ENCODE peak calls at places on chromosomes 13 and 19, in seven cellular contexts. One of them, this sample, is unnamed.

GRCh38 chr13:92677571-92677970 is 549.0 kb upstream of the GPC6 start:
- DNase-seq in spleen: no peak
- DNase-seq in fibroblast of mammary gland: no peak
- DNase-seq in OCI-LY7: no peak
- DNase-seq in uterus: no peak
- DNase-seq in esophagus muscularis mucosa: no peak
- DNase-seq in HepG2: no peak
- DNase-seq in this sample: no peak

GRCh38 chr19:44603201-44603945 is 10.0 kb upstream of the IGSF23 start:
- DNase-seq in spleen: no peak
- DNase-seq in fibroblast of mammary gland: peak
- DNase-seq in OCI-LY7: no peak
- DNase-seq in uterus: no peak
- DNase-seq in esophagus muscularis mucosa: no peak
- DNase-seq in HepG2: no peak
- DNase-seq in this sample: no peak

GRCh38 chr19:17872251-17873001 is 681 bp downstream of the SLC5A5 start:
- DNase-seq in spleen: peak
- DNase-seq in fibroblast of mammary gland: no peak
- DNase-seq in OCI-LY7: no peak
- DNase-seq in uterus: no peak
- DNase-seq in esophagus muscularis mucosa: no peak
- DNase-seq in HepG2: no peak
- DNase-seq in this sample: no peak

GRCh38 chr13:77262198-77262597 is 64.7 kb downstream of the MYCBP2 start:
- DNase-seq in spleen: no peak
- DNase-seq in fibroblast of mammary gland: no peak
- DNase-seq in OCI-LY7: no peak
- DNase-seq in uterus: no peak
- DNase-seq in esophagus muscularis mucosa: no peak
- DNase-seq in HepG2: no peak
- DNase-seq in this sample: no peak

GRCh38 chr19:11324079-11324661 is 15.3 kb downstream of the RAB3D start:
- DNase-seq in spleen: peak
- DNase-seq in fibroblast of mammary gland: peak
- DNase-seq in OCI-LY7: peak
- DNase-seq in uterus: peak
- DNase-seq in esophagus muscularis mucosa: no peak
- DNase-seq in HepG2: peak
- DNase-seq in this sample: peak

GRCh38 chr19:46495789-46496099 is at the start of gene PNMA8B:
- DNase-seq in spleen: peak
- DNase-seq in fibroblast of mammary gland: no peak
- DNase-seq in OCI-LY7: peak
- DNase-seq in uterus: peak
- DNase-seq in esophagus muscularis mucosa: no peak
- DNase-seq in HepG2: no peak
- DNase-seq in this sample: peak

GRCh38 chr19:5141278-5141925 is 172.5 kb downstream of the KDM4B start:
- DNase-seq in spleen: peak
- DNase-seq in fibroblast of mammary gland: peak
- DNase-seq in OCI-LY7: no peak
- DNase-seq in uterus: no peak
- DNase-seq in esophagus muscularis mucosa: no peak
- DNase-seq in HepG2: no peak
- DNase-seq in this sample: no peak

GRCh38 chr19:5676105-5676671 is 4.1 kb downstream of the MICOS13 start:
- DNase-seq in spleen: no peak
- DNase-seq in fibroblast of mammary gland: no peak
- DNase-seq in OCI-LY7: no peak
- DNase-seq in uterus: no peak
- DNase-seq in esophagus muscularis mucosa: no peak
- DNase-seq in HepG2: no peak
- DNase-seq in this sample: no peak

GRCh38 chr19:55623130-55623868 is 1.1 kb downstream of the ZNF784 start:
- DNase-seq in spleen: no peak
- DNase-seq in fibroblast of mammary gland: no peak
- DNase-seq in OCI-LY7: no peak
- DNase-seq in uterus: no peak
- DNase-seq in esophagus muscularis mucosa: no peak
- DNase-seq in HepG2: no peak
- DNase-seq in this sample: no peak

GRCh38 chr13:27014406-27015359 is 156.9 kb downstream of the USP12 start:
- DNase-seq in spleen: no peak
- DNase-seq in fibroblast of mammary gland: no peak
- DNase-seq in OCI-LY7: no peak
- DNase-seq in uterus: no peak
- DNase-seq in esophagus muscularis mucosa: no peak
- DNase-seq in HepG2: no peak
- DNase-seq in this sample: peak

GRCh38 chr13:64276232-64276631 is 2860.6 kb upstream of the PCDH20 start:
- DNase-seq in spleen: no peak
- DNase-seq in fibroblast of mammary gland: no peak
- DNase-seq in OCI-LY7: no peak
- DNase-seq in uterus: no peak
- DNase-seq in esophagus muscularis mucosa: no peak
- DNase-seq in HepG2: no peak
- DNase-seq in this sample: no peak

GRCh38 chr13:95650691-95651090 is 6.2 kb upstream of the DZIP1 start:
- DNase-seq in spleen: no peak
- DNase-seq in fibroblast of mammary gland: no peak
- DNase-seq in OCI-LY7: no peak
- DNase-seq in uterus: no peak
- DNase-seq in esophagus muscularis mucosa: no peak
- DNase-seq in HepG2: no peak
- DNase-seq in this sample: no peak

GRCh38 chr19:15115080-15115479 is 7.9 kb downstream of the SYDE1 start:
- DNase-seq in spleen: no peak
- DNase-seq in fibroblast of mammary gland: peak
- DNase-seq in OCI-LY7: no peak
- DNase-seq in uterus: peak
- DNase-seq in esophagus muscularis mucosa: no peak
- DNase-seq in HepG2: no peak
- DNase-seq in this sample: no peak

GRCh38 chr13:75541961-75542360 is 4.3 kb upstream of the COMMD6 start:
- DNase-seq in spleen: no peak
- DNase-seq in fibroblast of mammary gland: no peak
- DNase-seq in OCI-LY7: no peak
- DNase-seq in uterus: no peak
- DNase-seq in esophagus muscularis mucosa: no peak
- DNase-seq in HepG2: no peak
- DNase-seq in this sample: no peak

GRCh38 chr13:75533866-75534265 is 3.8 kb downstream of the COMMD6 start:
- DNase-seq in spleen: no peak
- DNase-seq in fibroblast of mammary gland: no peak
- DNase-seq in OCI-LY7: no peak
- DNase-seq in uterus: no peak
- DNase-seq in esophagus muscularis mucosa: no peak
- DNase-seq in HepG2: no peak
- DNase-seq in this sample: no peak

GRCh38 chr13:75541287-75541686 is 3.6 kb upstream of the COMMD6 start:
- DNase-seq in spleen: no peak
- DNase-seq in fibroblast of mammary gland: peak
- DNase-seq in OCI-LY7: no peak
- DNase-seq in uterus: no peak
- DNase-seq in esophagus muscularis mucosa: no peak
- DNase-seq in HepG2: no peak
- DNase-seq in this sample: no peak

DNA sequence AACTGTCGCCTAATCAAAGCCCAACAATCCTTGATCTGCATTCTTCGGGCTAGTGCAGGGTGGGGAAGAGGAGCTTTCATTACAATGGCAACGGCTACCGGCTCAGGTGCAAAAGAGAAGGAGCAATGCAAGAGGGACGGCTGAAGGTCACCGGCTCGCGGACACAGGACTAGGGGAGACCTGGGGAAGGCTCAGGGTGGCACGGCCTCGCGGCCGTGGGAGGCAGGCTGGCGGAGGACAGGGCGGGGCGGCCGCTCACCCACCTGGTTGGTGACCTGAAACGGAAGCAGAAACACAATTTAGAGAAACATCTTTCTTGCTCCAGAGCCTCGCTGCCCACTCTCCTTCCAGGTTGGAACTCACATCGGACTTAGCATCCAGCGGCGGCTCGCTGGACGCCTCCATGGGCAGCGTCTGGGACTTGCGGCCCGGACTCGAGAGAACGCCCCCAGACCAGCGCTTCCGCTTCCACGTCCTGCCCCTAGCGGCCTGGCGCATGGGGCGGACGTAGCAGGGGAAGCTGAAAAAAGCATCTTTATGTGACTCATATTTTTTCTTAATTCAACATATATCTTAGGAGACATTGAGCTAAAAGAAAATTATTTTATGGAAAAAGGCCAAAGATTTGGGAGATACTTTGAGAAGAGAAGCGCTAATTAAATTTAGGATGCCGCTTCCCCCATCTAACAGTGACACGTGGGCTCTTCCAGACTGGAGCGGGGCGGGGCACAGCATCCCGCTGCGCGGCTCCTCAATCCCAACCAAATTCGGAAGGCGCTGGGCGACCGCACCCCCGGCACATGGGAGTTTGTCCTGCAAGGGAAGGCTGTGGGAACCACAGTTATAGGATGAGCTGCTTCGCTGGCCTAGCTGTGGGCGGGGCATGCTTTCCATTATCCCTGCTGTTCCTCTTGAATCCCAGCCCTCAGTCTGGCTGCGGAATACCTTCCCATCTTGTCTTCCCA is at the start of gene COMMD6:
- DNase-seq in spleen: peak
- DNase-seq in fibroblast of mammary gland: peak
- DNase-seq in OCI-LY7: peak
- DNase-seq in uterus: peak
- DNase-seq in esophagus muscularis mucosa: peak
- DNase-seq in HepG2: peak
- DNase-seq in this sample: peak
- TF ChIP-seq CTCF in spleen: peak
- TF ChIP-seq CTCF in fibroblast of mammary gland: no peak
- TF ChIP-seq CTCF in OCI-LY7: peak
- TF ChIP-seq CTCF in uterus: peak
- TF ChIP-seq CTCF in esophagus muscularis mucosa: peak
- TF ChIP-seq CTCF in HepG2: no peak
- TF ChIP-seq CTCF in this sample: peak

GRCh38 chr13:101488734-101489133 is 36.3 kb downstream of the ITGBL1 start:
- DNase-seq in spleen: no peak
- DNase-seq in fibroblast of mammary gland: no peak
- DNase-seq in OCI-LY7: no peak
- DNase-seq in uterus: no peak
- DNase-seq in esophagus muscularis mucosa: no peak
- DNase-seq in HepG2: no peak
- DNase-seq in this sample: no peak
- TF ChIP-seq CTCF in spleen: no peak
- TF ChIP-seq CTCF in fibroblast of mammary gland: no peak
- TF ChIP-seq CTCF in OCI-LY7: no peak
- TF ChIP-seq CTCF in uterus: no peak
- TF ChIP-seq CTCF in esophagus muscularis mucosa: no peak
- TF ChIP-seq CTCF in HepG2: no peak
- TF ChIP-seq CTCF in this sample: no peak

GRCh38 chr13:43360911-43361605 is 337.7 kb downstream of the DNAJC15 start:
- DNase-seq in spleen: no peak
- DNase-seq in fibroblast of mammary gland: no peak
- DNase-seq in OCI-LY7: no peak
- DNase-seq in uterus: no peak
- DNase-seq in esophagus muscularis mucosa: peak
- DNase-seq in HepG2: no peak
- DNase-seq in this sample: no peak

GRCh38 chr13:43368003-43368402 is 344.6 kb downstream of the DNAJC15 start:
- DNase-seq in spleen: no peak
- DNase-seq in fibroblast of mammary gland: peak
- DNase-seq in OCI-LY7: no peak
- DNase-seq in uterus: no peak
- DNase-seq in esophagus muscularis mucosa: no peak
- DNase-seq in HepG2: no peak
- DNase-seq in this sample: no peak

GRCh38 chr13:43363156-43363918 is 340.0 kb downstream of the DNAJC15 start:
- DNase-seq in spleen: no peak
- DNase-seq in fibroblast of mammary gland: peak
- DNase-seq in OCI-LY7: no peak
- DNase-seq in uterus: no peak
- DNase-seq in esophagus muscularis mucosa: peak
- DNase-seq in HepG2: no peak
- DNase-seq in this sample: no peak

GRCh38 chr13:43365042-43365344 is 341.6 kb downstream of the DNAJC15 start:
- DNase-seq in spleen: no peak
- DNase-seq in fibroblast of mammary gland: no peak
- DNase-seq in OCI-LY7: no peak
- DNase-seq in uterus: no peak
- DNase-seq in esophagus muscularis mucosa: peak
- DNase-seq in HepG2: no peak
- DNase-seq in this sample: no peak

GRCh38 chr13:43364210-43365041 is 341.0 kb downstream of the DNAJC15 start:
- DNase-seq in spleen: no peak
- DNase-seq in fibroblast of mammary gland: peak
- DNase-seq in OCI-LY7: no peak
- DNase-seq in uterus: peak
- DNase-seq in esophagus muscularis mucosa: peak
- DNase-seq in HepG2: no peak
- DNase-seq in this sample: no peak
- TF ChIP-seq CTCF in spleen: no peak
- TF ChIP-seq CTCF in fibroblast of mammary gland: no peak
- TF ChIP-seq CTCF in OCI-LY7: no peak
- TF ChIP-seq CTCF in uterus: no peak
- TF ChIP-seq CTCF in esophagus muscularis mucosa: no peak
- TF ChIP-seq CTCF in HepG2: no peak
- TF ChIP-seq CTCF in this sample: no peak

GRCh38 chr13:59394526-59394925 is 769.2 kb downstream of the DIAPH3 start:
- DNase-seq in spleen: no peak
- DNase-seq in fibroblast of mammary gland: no peak
- DNase-seq in OCI-LY7: no peak
- DNase-seq in uterus: no peak
- DNase-seq in esophagus muscularis mucosa: no peak
- DNase-seq in HepG2: no peak
- DNase-seq in this sample: no peak

GRCh38 chr13:59392328-59392727 is 771.4 kb downstream of the DIAPH3 start:
- DNase-seq in spleen: no peak
- DNase-seq in fibroblast of mammary gland: no peak
- DNase-seq in OCI-LY7: no peak
- DNase-seq in uterus: no peak
- DNase-seq in esophagus muscularis mucosa: no peak
- DNase-seq in HepG2: no peak
- DNase-seq in this sample: no peak

DNA sequence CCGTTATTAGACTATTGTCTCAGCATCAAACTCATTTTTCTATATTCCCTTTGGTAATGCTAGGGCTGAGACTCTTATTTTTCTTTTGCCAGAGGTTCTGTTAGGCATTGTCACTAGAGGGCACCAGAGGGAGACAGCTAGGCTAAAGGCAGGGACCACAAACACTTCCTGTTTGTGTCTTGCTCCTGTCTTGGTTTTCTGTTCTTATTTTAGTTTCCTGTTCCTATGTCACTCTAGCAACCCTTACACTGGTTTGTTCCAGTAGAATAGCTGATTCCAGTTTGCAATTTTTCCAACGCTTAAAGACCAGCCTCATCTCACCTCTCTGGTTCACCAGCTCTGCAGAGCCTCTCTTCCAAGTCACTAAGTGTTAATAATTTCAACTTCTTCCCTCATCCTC is 772.0 kb downstream of the DIAPH3 start:
- DNase-seq in spleen: no peak
- DNase-seq in fibroblast of mammary gland: peak
- DNase-seq in OCI-LY7: peak
- DNase-seq in uterus: no peak
- DNase-seq in esophagus muscularis mucosa: no peak
- DNase-seq in HepG2: peak
- DNase-seq in this sample: no peak
- TF ChIP-seq CTCF in spleen: peak
- TF ChIP-seq CTCF in fibroblast of mammary gland: peak
- TF ChIP-seq CTCF in OCI-LY7: peak
- TF ChIP-seq CTCF in uterus: peak
- TF ChIP-seq CTCF in esophagus muscularis mucosa: peak
- TF ChIP-seq CTCF in HepG2: peak
- TF ChIP-seq CTCF in this sample: peak

GRCh38 chr19:31232220-31232619 is 117.0 kb downstream of the TSHZ3 start:
- DNase-seq in spleen: no peak
- DNase-seq in fibroblast of mammary gland: peak
- DNase-seq in OCI-LY7: no peak
- DNase-seq in uterus: no peak
- DNase-seq in esophagus muscularis mucosa: no peak
- DNase-seq in HepG2: no peak
- DNase-seq in this sample: no peak
- TF ChIP-seq CTCF in spleen: no peak
- TF ChIP-seq CTCF in fibroblast of mammary gland: peak
- TF ChIP-seq CTCF in OCI-LY7: no peak
- TF ChIP-seq CTCF in uterus: no peak
- TF ChIP-seq CTCF in esophagus muscularis mucosa: no peak
- TF ChIP-seq CTCF in HepG2: no peak
- TF ChIP-seq CTCF in this sample: peak